ENCODE peak calls at places on chromosomes 2 and 18, in eight cellular contexts. D is cardiac fibroblast; V is CD4-positive, alpha-beta memory T cell; K is astrocyte of the spinal cord; Y is cardiac muscle cell; P is stomach; J is OCI-LY7; T is neural progenitor cell. E is an unnamed sample.
A peak's percentile ranks its signal among the peaks of the same experiment; 100 is the strongest.

GRCh38 chr2:75379811-75380210 is 180.5 kb upstream of the TACR1 start:
- DNase-seq in D (no peak), V (no peak), J (no peak), P (no peak), Y (no peak), K (no peak), T (no peak), E (no peak)

GRCh38 chr2:221608442-221608841 is 36.3 kb upstream of the EPHA4 start:
- DNase-seq in T (no peak), J (no peak), P (no peak), Y (no peak), D (no peak), K (no peak), V (no peak), E (no peak)

GRCh38 chr2:45033331-45033730 is 24.1 kb upstream of the SIX2 start:
- DNase-seq in V (no peak), J (no peak), D (no peak), P (no peak), K (no peak), T (no peak), Y (no peak), E (no peak)

GRCh38 chr2:207311316-207312005 is 145.7 kb upstream of the KLF7 start:
- DNase-seq in P (peak; percentile 28), V (no peak), J (no peak), T (no peak), Y (peak; percentile 97), D (peak; percentile 100), K (peak; percentile 95), E (no peak)

GRCh38 chr18:31931163-31931885 is 11.6 kb downstream of the TRAPPC8 start:
- DNase-seq in K (peak; percentile 16), D (peak; percentile 56), P (no peak), J (no peak), Y (peak; percentile 27), T (no peak), V (no peak), E (peak; percentile 54)

GRCh38 chr2:240596491-240596931 is 10.0 kb downstream of the CAPN10 start:
- DNase-seq in P (peak; percentile 90), T (no peak), K (no peak), D (no peak), Y (no peak), J (no peak), V (no peak), E (peak; percentile 38)

GRCh38 chr18:26468931-26469340 is 79.4 kb downstream of the KCTD1 start:
- DNase-seq in D (no peak), K (no peak), T (peak; percentile 69), J (peak; percentile 80), P (no peak), Y (no peak), V (no peak), E (no peak)

GRCh38 chr18:1412660-1413659 is 508.3 kb downstream of the ADCYAP1 start:
- DNase-seq in K (no peak), J (no peak), P (no peak), Y (no peak), T (no peak), V (no peak), D (no peak), E (no peak)

GRCh38 chr2:133812826-133813617 is 244.8 kb upstream of the NCKAP5 start:
- DNase-seq in Y (peak; percentile 40), D (peak; percentile 62), P (no peak), K (peak; percentile 59), J (no peak), V (no peak), T (no peak), E (no peak)

GRCh38 chr2:98148968-98149697 is 62.2 kb downstream of the VWA3B start:
- DNase-seq in T (no peak), P (no peak), J (peak; percentile 26), Y (peak; percentile 84), V (peak; percentile 17), D (peak; percentile 76), K (peak; percentile 76), E (no peak)

GRCh38 chr2:233178994-233179847 is 72.3 kb upstream of the ATG16L1 start:
- DNase-seq in Y (peak; percentile 5), P (no peak), J (no peak), T (no peak), D (no peak), K (no peak), V (no peak), E (no peak)

GRCh38 chr2:118310878-118311442 is 222.7 kb downstream of the INSIG2 start:
- DNase-seq in K (peak; percentile 2), Y (peak; percentile 10), P (no peak), V (no peak), D (no peak), T (peak; percentile 54), J (no peak), E (no peak)

GRCh38 chr2:235766206-235766794 is 272.5 kb downstream of the AGAP1 start:
- DNase-seq in Y (peak; percentile 86), D (peak; percentile 89), T (peak; percentile 78), J (peak; percentile 63), K (peak; percentile 84), V (peak; percentile 47), P (peak; percentile 65), E (peak; percentile 43)

GRCh38 chr2:232456296-232457120 is 555 bp downstream of the ALPI start:
- DNase-seq in V (no peak), T (no peak), Y (no peak), P (no peak), J (no peak), D (no peak), K (no peak), E (no peak)

GRCh38 chr2:151258121-151258520 is 3.5 kb downstream of the RBM43 start:
- DNase-seq in K (peak; percentile 83), J (no peak), V (no peak), D (peak; percentile 79), T (no peak), P (no peak), Y (peak; percentile 89), E (no peak)

GRCh38 chr2:27177441-27178351 is 28.9 kb downstream of the TCF23 start:
- DNase-seq in Y (no peak), V (no peak), K (no peak), T (no peak), P (no peak), J (peak; percentile 60), D (no peak), E (no peak)
- H3K4me3 ChIP-seq in Y (no peak overlapping the region), V (no peak overlapping the region), K (no peak overlapping the region), T (no peak overlapping the region), P (no peak overlapping the region), J (peak overlapping the region; percentile 2), D (no peak overlapping the region), E (no peak overlapping the region)

DNA sequence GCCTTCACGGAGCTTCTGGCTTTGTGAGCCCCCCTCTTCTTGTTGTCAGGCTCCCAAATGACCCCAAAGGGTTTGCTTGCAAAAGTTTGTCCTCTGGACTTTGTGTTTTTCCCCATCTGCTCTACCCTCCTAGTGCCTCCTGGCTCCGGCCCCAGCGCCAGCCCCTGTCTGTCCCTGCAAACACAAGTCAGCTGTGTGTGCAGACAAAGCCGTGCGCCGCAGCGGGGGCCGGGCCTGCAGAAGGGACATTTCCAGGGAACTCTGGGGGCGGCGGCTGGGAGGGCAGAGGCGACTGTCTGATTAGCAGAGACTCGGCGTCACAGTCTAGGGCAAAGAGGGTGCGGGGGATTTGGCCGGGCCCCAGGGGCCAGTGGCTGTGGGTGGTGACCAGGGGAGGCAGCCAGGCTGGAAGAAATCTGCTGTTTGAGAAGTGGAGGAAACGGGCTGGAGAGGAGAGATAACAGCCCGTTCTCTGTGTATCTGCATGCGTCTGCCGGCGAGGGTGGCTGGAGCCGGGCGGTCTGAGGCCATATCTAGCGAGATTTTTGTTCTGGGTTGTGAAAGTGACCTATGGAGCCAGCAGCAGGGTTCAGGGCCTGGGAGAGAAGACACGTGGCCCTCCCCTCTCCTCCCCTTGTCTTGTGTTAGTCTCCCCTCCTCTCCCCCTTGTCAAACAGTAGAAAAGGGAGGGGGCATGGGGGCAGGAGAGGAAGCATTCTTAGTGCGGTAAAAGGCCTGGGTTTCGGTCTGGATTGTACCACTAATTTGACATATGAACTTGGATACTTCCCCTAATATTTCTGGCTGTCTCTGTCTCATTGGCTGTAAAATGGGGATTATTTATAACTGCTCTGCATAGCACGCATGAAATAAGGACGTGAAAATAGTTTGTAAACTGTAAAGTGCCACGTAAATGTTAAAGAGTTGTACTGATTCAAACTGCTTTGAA is 169.4 kb downstream of the SMAD7 start:
- DNase-seq in D (peak; percentile 42), Y (peak; percentile 96), J (no peak), V (no peak), K (peak; percentile 50), T (peak; percentile 63), P (peak; percentile 79), E (no peak)
- H3K4me3 ChIP-seq in D (no peak overlapping the region), Y (no peak overlapping the region), J (no peak overlapping the region), V (no peak overlapping the region), K (no peak overlapping the region), T (no peak overlapping the region), P (peak overlapping the region; percentile 9), E (no peak overlapping the region)

GRCh38 chr2:127196998-127197397 is 23.1 kb downstream of the CYP27C1 start:
- DNase-seq in K (no peak), D (peak; percentile 18), J (peak; percentile 38), Y (no peak), T (peak; percentile 45), V (no peak), P (no peak), E (no peak)
- H3K4me3 ChIP-seq in K (no peak overlapping the region), D (no peak overlapping the region), J (no peak overlapping the region), Y (no peak overlapping the region), T (no peak overlapping the region), V (no peak overlapping the region), P (no peak overlapping the region), E (peak overlapping the region; percentile 39)

GRCh38 chr2:127229555-127229954 is 9.5 kb upstream of the CYP27C1 start:
- DNase-seq in D (no peak), Y (no peak), P (no peak), V (no peak), J (no peak), K (no peak), T (no peak), E (no peak)

GRCh38 chr2:127226132-127226519 is 6.0 kb upstream of the CYP27C1 start:
- DNase-seq in Y (no peak), D (no peak), P (no peak), K (no peak), J (no peak), T (no peak), V (no peak), E (no peak)

GRCh38 chr2:127225186-127225960 is 5.3 kb upstream of the CYP27C1 start:
- DNase-seq in K (peak; percentile 76), J (no peak), D (peak; percentile 48), V (no peak), Y (peak; percentile 47), P (no peak), T (no peak), E (no peak)

GRCh38 chr2:127228102-127228501 is 8.0 kb upstream of the CYP27C1 start:
- DNase-seq in P (no peak), V (no peak), T (no peak), Y (peak; percentile 28), D (peak; percentile 22), J (no peak), K (no peak), E (no peak)

DNA sequence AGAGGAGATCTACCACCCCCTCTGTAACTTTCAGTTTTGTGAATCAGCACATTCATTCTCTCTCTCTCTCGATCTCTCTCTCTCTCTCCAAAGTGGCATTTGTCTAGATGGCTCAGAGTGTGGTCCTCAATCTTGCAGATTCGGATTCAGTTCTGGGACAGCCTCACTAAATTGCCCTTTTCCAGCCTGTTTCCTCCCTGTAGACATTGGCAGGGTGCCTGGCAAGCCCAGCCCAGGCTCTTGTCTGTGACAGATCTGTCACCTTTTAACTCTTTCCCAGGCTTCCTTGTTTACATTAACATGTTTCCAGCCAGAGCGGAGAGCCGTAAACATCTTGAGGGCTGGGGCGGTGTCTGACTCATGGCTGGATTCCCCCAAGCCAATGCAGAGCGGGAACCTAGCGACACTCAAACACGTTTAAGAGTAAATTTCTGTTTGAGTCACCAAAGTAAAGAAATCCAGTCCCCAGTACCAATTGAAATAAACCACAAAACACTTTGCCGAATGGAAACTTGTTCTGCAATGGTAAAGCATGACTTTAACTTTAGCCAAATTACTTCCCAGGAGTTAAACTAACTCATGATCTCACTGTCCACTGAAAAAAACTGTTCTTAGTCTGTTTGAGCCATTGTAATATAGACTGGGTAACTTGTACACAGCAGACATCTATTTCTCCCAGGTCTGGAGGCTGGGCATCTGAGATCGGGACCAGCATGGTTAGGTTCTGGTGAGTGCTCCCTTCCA is 6.6 kb upstream of the CYP27C1 start:
- DNase-seq in T (no peak), D (peak; percentile 81), J (no peak), Y (peak; percentile 56), V (no peak), P (peak; percentile 72), K (peak; percentile 93), E (peak; percentile 87)
- H3K4me3 ChIP-seq in T (no peak overlapping the region), D (no peak overlapping the region), J (no peak overlapping the region), Y (no peak overlapping the region), V (no peak overlapping the region), P (no peak overlapping the region), K (no peak overlapping the region), E (no peak overlapping the region)

E was measured in LNCaP clone FGC.